ENCODE peak calls at places on chromosomes 3 and 15, in five cellular contexts. One of them, this sample, is unnamed.

GRCh38 chr15:96070636-96071035 is 259.9 kb upstream of the NR2F2 start:
- DNase-seq in AG04450: no peak
- DNase-seq in cardiac fibroblast: no peak
- DNase-seq in NCI-H774: no peak
- DNase-seq in thyroid gland: no peak
- DNase-seq in this sample: no peak

GRCh38 chr15:73968461-73968860 is 23.6 kb downstream of the STOML1 start:
- DNase-seq in AG04450: no peak
- DNase-seq in cardiac fibroblast: no peak
- DNase-seq in NCI-H774: no peak
- DNase-seq in thyroid gland: no peak
- DNase-seq in this sample: no peak

GRCh38 chr3:128607710-128608048 is 42.9 kb downstream of the RPN1 start:
- DNase-seq in AG04450: no peak
- DNase-seq in cardiac fibroblast: no peak
- DNase-seq in NCI-H774: no peak
- DNase-seq in thyroid gland: peak; percentile 25
- DNase-seq in this sample: no peak

GRCh38 chr3:55180936-55181535 is 253.2 kb upstream of the LRTM1 start:
- DNase-seq in AG04450: no peak
- DNase-seq in cardiac fibroblast: peak; percentile 67
- DNase-seq in NCI-H774: no peak
- DNase-seq in thyroid gland: peak; percentile 30
- DNase-seq in this sample: peak; percentile 38

GRCh38 chr15:48170981-48171380 is 7.1 kb downstream of the MYEF2 start:
- DNase-seq in AG04450: no peak
- DNase-seq in cardiac fibroblast: no peak
- DNase-seq in NCI-H774: peak; percentile 19
- DNase-seq in thyroid gland: no peak
- DNase-seq in this sample: no peak

GRCh38 chr3:103589770-103590169 is 1155.0 kb downstream of the ZPLD1 start:
- DNase-seq in AG04450: no peak
- DNase-seq in cardiac fibroblast: no peak
- DNase-seq in NCI-H774: no peak
- DNase-seq in thyroid gland: no peak
- DNase-seq in this sample: no peak

GRCh38 chr3:156483961-156484787 is 70.7 kb downstream of the SSR3 start:
- DNase-seq in AG04450: no peak
- DNase-seq in cardiac fibroblast: peak; percentile 75
- DNase-seq in NCI-H774: no peak
- DNase-seq in thyroid gland: peak; percentile 7
- DNase-seq in this sample: peak; percentile 43

GRCh38 chr3:114632757-114633424 is 339.1 kb downstream of the TIGIT start:
- DNase-seq in AG04450: no peak
- DNase-seq in cardiac fibroblast: no peak
- DNase-seq in NCI-H774: no peak
- DNase-seq in thyroid gland: no peak
- DNase-seq in this sample: no peak

GRCh38 chr3:69364354-69364753 is 21.5 kb downstream of the FRMD4B start:
- DNase-seq in AG04450: no peak
- DNase-seq in cardiac fibroblast: peak; percentile 20
- DNase-seq in NCI-H774: no peak
- DNase-seq in thyroid gland: no peak
- DNase-seq in this sample: no peak

GRCh38 chr3:69353492-69353891 is 32.4 kb downstream of the FRMD4B start:
- DNase-seq in AG04450: no peak
- DNase-seq in cardiac fibroblast: peak; percentile 63
- DNase-seq in NCI-H774: no peak
- DNase-seq in thyroid gland: no peak
- DNase-seq in this sample: no peak

GRCh38 chr3:188092648-188093047 is 61.3 kb upstream of the LPP start:
- DNase-seq in AG04450: no peak
- DNase-seq in cardiac fibroblast: no peak
- DNase-seq in NCI-H774: no peak
- DNase-seq in thyroid gland: no peak
- DNase-seq in this sample: peak; percentile 78

GRCh38 chr3:170868577-170869239 is 1.3 kb downstream of the RPL22L1 start:
- DNase-seq in AG04450: no peak
- DNase-seq in cardiac fibroblast: no peak
- DNase-seq in NCI-H774: no peak
- DNase-seq in thyroid gland: no peak
- DNase-seq in this sample: no peak

GRCh38 chr3:129577925-129578742 is 28.3 kb downstream of the PLXND1 start:
- DNase-seq in AG04450: no peak
- DNase-seq in cardiac fibroblast: no peak
- DNase-seq in NCI-H774: no peak
- DNase-seq in thyroid gland: no peak
- DNase-seq in this sample: no peak

GRCh38 chr3:95705786-95706418 is 1108.5 kb upstream of the EPHA6 start:
- DNase-seq in AG04450: no peak
- DNase-seq in cardiac fibroblast: no peak
- DNase-seq in NCI-H774: no peak
- DNase-seq in thyroid gland: no peak
- DNase-seq in this sample: no peak

GRCh38 chr15:100043069-100043641 is 298.6 kb downstream of the ADAMTS17 start:
- DNase-seq in AG04450: no peak
- DNase-seq in cardiac fibroblast: peak; percentile 66
- DNase-seq in NCI-H774: no peak
- DNase-seq in thyroid gland: no peak
- DNase-seq in this sample: peak; percentile 86

GRCh38 chr15:74725241-74725774 is at the start of gene CYP1A1:
- DNase-seq in AG04450: no peak
- DNase-seq in cardiac fibroblast: no peak
- DNase-seq in NCI-H774: no peak
- DNase-seq in thyroid gland: peak; percentile 69
- DNase-seq in this sample: no peak

GRCh38 chr3:175266478-175266877 is 407.3 kb downstream of the NAALADL2 start:
- DNase-seq in AG04450: no peak
- DNase-seq in cardiac fibroblast: peak; percentile 53
- DNase-seq in NCI-H774: no peak
- DNase-seq in thyroid gland: no peak
- DNase-seq in this sample: no peak

GRCh38 chr3:14187059-14187458 is 8.4 kb downstream of the LSM3 start:
- DNase-seq in AG04450: no peak
- DNase-seq in cardiac fibroblast: no peak
- DNase-seq in NCI-H774: no peak
- DNase-seq in thyroid gland: no peak
- DNase-seq in this sample: no peak

GRCh38 chr3:1269808-1270207 is 177.0 kb downstream of the CNTN6 start:
- DNase-seq in AG04450: no peak
- DNase-seq in cardiac fibroblast: no peak
- DNase-seq in NCI-H774: no peak
- DNase-seq in thyroid gland: no peak
- DNase-seq in this sample: no peak

GRCh38 chr15:41885841-41886240 is 8.0 kb downstream of the SPTBN5 start:
- DNase-seq in AG04450: no peak
- DNase-seq in cardiac fibroblast: no peak
- DNase-seq in NCI-H774: no peak
- DNase-seq in thyroid gland: no peak
- DNase-seq in this sample: no peak

GRCh38 chr15:64837502-64837901 is 4.2 kb upstream of the PLEKHO2 start:
- DNase-seq in AG04450: no peak
- DNase-seq in cardiac fibroblast: no peak
- DNase-seq in NCI-H774: no peak
- DNase-seq in thyroid gland: no peak
- DNase-seq in this sample: no peak

GRCh38 chr3:176699307-176699706 is 498.0 kb downstream of the TBL1XR1 start:
- DNase-seq in AG04450: no peak
- DNase-seq in cardiac fibroblast: no peak
- DNase-seq in NCI-H774: no peak
- DNase-seq in thyroid gland: no peak
- DNase-seq in this sample: no peak

GRCh38 chr3:60045686-60046085 is 995.9 kb upstream of the CFAP20DC start:
- DNase-seq in AG04450: no peak
- DNase-seq in cardiac fibroblast: no peak
- DNase-seq in NCI-H774: no peak
- DNase-seq in thyroid gland: no peak
- DNase-seq in this sample: no peak

This sample was measured in SJSA1.